ENCODE peak calls at places on chromosomes 3 and 15, in eight cellular contexts. P is SJSA1; M is ACHN; B is NCI-H1105; E is RPMI7951; H is GM13977; C is astrocyte of the cerebellum; W is stimulated activated CD8-positive, alpha-beta memory T cell treated with anti-CD3 and anti-CD28 coated beads, Interleukin-7, amount 100 ng/mL, for 24 hours. A is an unnamed sample.

GRCh38 chr3:31652296-31652695 is 119.6 kb downstream of the STT3B start:
- DNase-seq in P (no peak), M (no peak), B (no peak), E (no peak), W (no peak), C (no peak), H (no peak), A (no peak)

GRCh38 chr15:67421105-67421504 is 99.8 kb upstream of the C15orf61 start:
- DNase-seq in W (no peak), P (no peak), E (no peak), B (no peak), M (no peak), C (no peak), H (no peak), A (no peak)

GRCh38 chr15:41495736-41496599 is 2.3 kb downstream of the ITPKA start:
- DNase-seq in E (no peak), W (no peak), P (no peak), B (no peak), M (no peak), C (no peak), H (no peak), A (no peak)

GRCh38 chr15:53586815-53587214 is 172.6 kb downstream of the WDR72 start:
- DNase-seq in W (no peak), P (no peak), M (peak), C (peak), E (peak), H (no peak), B (no peak), A (no peak)

GRCh38 chr3:18018491-18019177 is 276.2 kb upstream of the TBC1D5 start:
- DNase-seq in E (no peak), P (no peak), W (no peak), H (no peak), B (no peak), C (peak), M (no peak), A (no peak)

GRCh38 chr15:61410656-61411055 is 181.6 kb upstream of the RORA start:
- DNase-seq in H (no peak), P (no peak), M (no peak), E (peak), B (no peak), W (no peak), C (no peak), A (no peak)

GRCh38 chr3:8713901-8714759 is 19.5 kb upstream of the CAV3 start:
- DNase-seq in P (no peak), W (no peak), M (no peak), H (peak), C (no peak), B (no peak), E (peak), A (no peak)

GRCh38 chr3:34878488-34878887 is 760.8 kb upstream of the ARPP21 start:
- DNase-seq in E (no peak), M (no peak), P (no peak), W (no peak), C (no peak), H (no peak), B (no peak), A (no peak)

GRCh38 chr15:46848704-46849103 is 868.6 kb upstream of the SEMA6D start:
- DNase-seq in E (peak), B (no peak), H (no peak), P (no peak), W (no peak), M (peak), C (peak), A (no peak)

GRCh38 chr3:140403559-140403958 is 274.3 kb upstream of the TRIM42 start:
- DNase-seq in P (no peak), B (no peak), E (no peak), H (no peak), C (no peak), M (no peak), W (no peak), A (peak)

GRCh38 chr3:23712656-23713559 is 92.8 kb upstream of the UBE2E1 start:
- DNase-seq in W (no peak), P (no peak), M (peak), E (peak), B (no peak), C (peak), H (no peak), A (no peak)

GRCh38 chr15:96893159-96893906 is 562.8 kb downstream of the NR2F2 start:
- DNase-seq in E (peak), M (peak), P (no peak), W (no peak), B (peak), H (no peak), C (no peak), A (peak)

GRCh38 chr3:186476044-186476468 is 68.1 kb downstream of the CRYGS start:
- DNase-seq in B (no peak), E (no peak), P (no peak), M (no peak), H (peak), W (no peak), C (no peak), A (no peak)

GRCh38 chr3:37544869-37545352 is 316.8 kb upstream of the CTDSPL start:
- DNase-seq in M (no peak), P (no peak), E (no peak), W (no peak), C (no peak), B (no peak), H (no peak), A (no peak)

GRCh38 chr3:108554913-108555571 is 34.2 kb downstream of the CIP2A start:
- DNase-seq in H (no peak), C (peak), W (no peak), B (no peak), M (peak), E (no peak), P (no peak), A (no peak)

GRCh38 chr3:194905696-194906095 is 220.0 kb downstream of the FAM43A start:
- DNase-seq in W (no peak), H (no peak), B (no peak), M (no peak), C (peak), E (peak), P (no peak), A (no peak)

GRCh38 chr3:160052385-160053047 is 63.9 kb downstream of the IL12A start:
- DNase-seq in P (no peak), W (no peak), M (peak), B (no peak), C (peak), H (no peak), E (peak), A (no peak)

GRCh38 chr15:63344737-63345390 is 36.8 kb downstream of the CA12 start:
- DNase-seq in M (no peak), H (no peak), W (no peak), E (peak), C (no peak), B (no peak), P (no peak), A (no peak)

GRCh38 chr3:61841111-61841845 is 279.9 kb downstream of the PTPRG start:
- DNase-seq in W (no peak), B (no peak), E (peak), M (no peak), P (no peak), H (no peak), C (peak), A (no peak)

GRCh38 chr3:156599475-156599874 is 44.6 kb upstream of the SSR3 start:
- DNase-seq in B (no peak), M (no peak), C (no peak), P (no peak), E (no peak), W (no peak), H (no peak), A (no peak)

GRCh38 chr3:188974856-188975611 is 196.7 kb upstream of the TPRG1 start:
- DNase-seq in H (no peak), W (no peak), P (no peak), E (peak), C (peak), B (peak), M (no peak), A (peak)

GRCh38 chr15:73022156-73022555 is 30.1 kb upstream of the NEO1 start:
- DNase-seq in M (no peak), W (no peak), H (no peak), P (peak), B (no peak), E (no peak), C (no peak), A (no peak)

GRCh38 chr3:156477306-156477705 is 77.6 kb downstream of the SSR3 start:
- DNase-seq in P (no peak), W (no peak), B (no peak), H (no peak), C (peak), M (no peak), E (peak), A (no peak)

GRCh38 chr15:70099167-70099965 is 1.6 kb upstream of the TLE3 start:
- DNase-seq in W (peak), H (peak), P (peak), C (peak), E (peak), M (peak), B (peak), A (peak)

GRCh38 chr15:57036352-57036751 is 117.9 kb downstream of the TCF12 start:
- DNase-seq in W (no peak), P (no peak), E (no peak), H (no peak), C (no peak), M (no peak), B (no peak), A (no peak)

GRCh38 chr3:196931828-196932587 is 10.3 kb downstream of the NCBP2 start:
- DNase-seq in P (no peak), H (no peak), W (no peak), B (no peak), E (no peak), C (no peak), M (no peak), A (no peak)

GRCh38 chr3:131178710-131179375 is 152.2 kb downstream of the NEK11 start:
- DNase-seq in W (no peak), E (no peak), B (no peak), C (no peak), H (no peak), M (no peak), P (no peak), A (no peak)

GRCh38 chr15:52348056-52348745 is 52.6 kb upstream of the MYO5C start:
- DNase-seq in M (no peak), H (no peak), C (no peak), W (no peak), B (no peak), P (peak), E (peak), A (no peak)

GRCh38 chr15:37764733-37765191 is 169.7 kb upstream of the TMCO5A start:
- DNase-seq in C (peak), H (peak), M (peak), E (peak), P (peak), B (no peak), W (no peak), A (peak)

GRCh38 chr3:171204942-171205341 is 178.4 kb upstream of the SLC2A2 start:
- DNase-seq in B (no peak), E (no peak), P (no peak), H (no peak), W (no peak), C (no peak), M (no peak), A (no peak)

GRCh38 chr3:56547486-56547885 is 9.5 kb upstream of the CCDC66 start:
- DNase-seq in C (no peak), W (no peak), B (no peak), E (no peak), H (no peak), M (peak), P (no peak), A (no peak)

A was measured in NCI-H1436.